ENCODE peak calls at places on chromosomes 11 and 22, in eight cellular contexts. One of them, this sample, is unnamed.
A peak's percentile ranks its signal among the peaks of the same experiment; 100 is the strongest.

GRCh38 chr11:121494355-121495099 is 41.8 kb upstream of the SORL1-AS1 start:
- DNase-seq in coronary artery: no peak
- DNase-seq in NCI-H1417: no peak
- DNase-seq in adipocyte: no peak
- DNase-seq in endothelial cell: no peak
- DNase-seq in T-helper 22 cell: no peak
- DNase-seq in cardiac fibroblast: no peak
- DNase-seq in mesendoderm: peak; percentile 39
- DNase-seq in this sample: no peak

GRCh38 chr11:75272391-75272790 is 31.8 kb downstream of the TPBGL start:
- DNase-seq in T-helper 22 cell: no peak
- DNase-seq in coronary artery: peak; percentile 41
- DNase-seq in NCI-H1417: no peak
- DNase-seq in mesendoderm: no peak
- DNase-seq in endothelial cell: no peak
- DNase-seq in cardiac fibroblast: no peak
- DNase-seq in adipocyte: no peak
- DNase-seq in this sample: no peak

GRCh38 chr22:25475554-25476022 is 88.9 kb upstream of the GRK3 start:
- DNase-seq in T-helper 22 cell: no peak
- DNase-seq in NCI-H1417: peak; percentile 89
- DNase-seq in mesendoderm: peak; percentile 46
- DNase-seq in cardiac fibroblast: peak; percentile 27
- DNase-seq in endothelial cell: no peak
- DNase-seq in adipocyte: peak; percentile 11
- DNase-seq in coronary artery: no peak
- DNase-seq in this sample: no peak

GRCh38 chr11:64268687-64269379 is 15.6 kb downstream of the BAD start:
- DNase-seq in adipocyte: peak; percentile 73
- DNase-seq in endothelial cell: no peak
- DNase-seq in mesendoderm: peak; percentile 95
- DNase-seq in cardiac fibroblast: peak; percentile 75
- DNase-seq in NCI-H1417: peak; percentile 63
- DNase-seq in T-helper 22 cell: no peak
- DNase-seq in coronary artery: peak; percentile 89
- DNase-seq in this sample: no peak

GRCh38 chr11:84865257-84865656 is 761.9 kb downstream of the DLG2 start:
- DNase-seq in cardiac fibroblast: peak; percentile 53
- DNase-seq in adipocyte: no peak
- DNase-seq in NCI-H1417: no peak
- DNase-seq in T-helper 22 cell: no peak
- DNase-seq in coronary artery: no peak
- DNase-seq in endothelial cell: no peak
- DNase-seq in mesendoderm: no peak
- DNase-seq in this sample: no peak

GRCh38 chr11:1295086-1295485 is 14.3 kb downstream of the TOLLIP start:
- DNase-seq in cardiac fibroblast: no peak
- DNase-seq in NCI-H1417: no peak
- DNase-seq in mesendoderm: no peak
- DNase-seq in coronary artery: no peak
- DNase-seq in T-helper 22 cell: no peak
- DNase-seq in adipocyte: no peak
- DNase-seq in endothelial cell: no peak
- DNase-seq in this sample: no peak

GRCh38 chr11:129374993-129375721 is 491 bp upstream of the BARX2 start:
- DNase-seq in endothelial cell: peak; percentile 43
- DNase-seq in cardiac fibroblast: peak; percentile 16
- DNase-seq in mesendoderm: peak; percentile 70
- DNase-seq in coronary artery: no peak
- DNase-seq in NCI-H1417: peak; percentile 77
- DNase-seq in T-helper 22 cell: no peak
- DNase-seq in adipocyte: no peak
- DNase-seq in this sample: no peak

GRCh38 chr11:17747131-17747955 is 12.8 kb downstream of the KCNC1 start:
- DNase-seq in mesendoderm: no peak
- DNase-seq in coronary artery: no peak
- DNase-seq in adipocyte: no peak
- DNase-seq in cardiac fibroblast: no peak
- DNase-seq in NCI-H1417: no peak
- DNase-seq in endothelial cell: no peak
- DNase-seq in T-helper 22 cell: no peak
- DNase-seq in this sample: no peak

GRCh38 chr11:131745405-131745804 is 375.0 kb downstream of the NTM start:
- DNase-seq in NCI-H1417: no peak
- DNase-seq in mesendoderm: no peak
- DNase-seq in endothelial cell: no peak
- DNase-seq in cardiac fibroblast: peak; percentile 93
- DNase-seq in adipocyte: peak; percentile 44
- DNase-seq in coronary artery: no peak
- DNase-seq in T-helper 22 cell: no peak
- DNase-seq in this sample: no peak

GRCh38 chr11:66491315-66491935 is 11.2 kb downstream of the DPP3 start:
- DNase-seq in adipocyte: peak; percentile 13
- DNase-seq in coronary artery: no peak
- DNase-seq in endothelial cell: peak; percentile 51
- DNase-seq in cardiac fibroblast: no peak
- DNase-seq in mesendoderm: peak; percentile 45
- DNase-seq in T-helper 22 cell: no peak
- DNase-seq in NCI-H1417: no peak
- DNase-seq in this sample: no peak

GRCh38 chr11:46361283-46362145 is 14.3 kb downstream of the DGKZ start:
- DNase-seq in cardiac fibroblast: peak; percentile 55
- DNase-seq in adipocyte: peak; percentile 18
- DNase-seq in endothelial cell: no peak
- DNase-seq in coronary artery: no peak
- DNase-seq in mesendoderm: no peak
- DNase-seq in T-helper 22 cell: peak; percentile 42
- DNase-seq in NCI-H1417: peak; percentile 89
- DNase-seq in this sample: no peak

GRCh38 chr22:50701428-50702154 is 29.0 kb downstream of the SHANK3 start:
- DNase-seq in NCI-H1417: no peak
- DNase-seq in mesendoderm: no peak
- DNase-seq in endothelial cell: no peak
- DNase-seq in adipocyte: no peak
- DNase-seq in T-helper 22 cell: no peak
- DNase-seq in cardiac fibroblast: no peak
- DNase-seq in coronary artery: no peak
- DNase-seq in this sample: no peak

GRCh38 chr11:110907629-110908028 is 195.4 kb upstream of the ARHGAP20 start:
- DNase-seq in coronary artery: no peak
- DNase-seq in adipocyte: peak; percentile 82
- DNase-seq in cardiac fibroblast: peak; percentile 94
- DNase-seq in T-helper 22 cell: no peak
- DNase-seq in mesendoderm: no peak
- DNase-seq in NCI-H1417: no peak
- DNase-seq in endothelial cell: no peak
- DNase-seq in this sample: peak; percentile 29

GRCh38 chr11:128910583-128910982 is 19.4 kb downstream of the KCNJ5 start:
- DNase-seq in T-helper 22 cell: no peak
- DNase-seq in coronary artery: no peak
- DNase-seq in cardiac fibroblast: no peak
- DNase-seq in endothelial cell: no peak
- DNase-seq in mesendoderm: no peak
- DNase-seq in NCI-H1417: no peak
- DNase-seq in adipocyte: no peak
- DNase-seq in this sample: no peak

GRCh38 chr11:119664063-119664572 is 64.9 kb downstream of the NECTIN1 start:
- DNase-seq in NCI-H1417: peak; percentile 88
- DNase-seq in cardiac fibroblast: no peak
- DNase-seq in coronary artery: no peak
- DNase-seq in mesendoderm: no peak
- DNase-seq in endothelial cell: no peak
- DNase-seq in adipocyte: no peak
- DNase-seq in T-helper 22 cell: no peak
- DNase-seq in this sample: no peak

GRCh38 chr22:50620861-50621490 is 7.0 kb downstream of the ARSA start:
- DNase-seq in cardiac fibroblast: no peak
- DNase-seq in adipocyte: no peak
- DNase-seq in coronary artery: no peak
- DNase-seq in NCI-H1417: peak; percentile 59
- DNase-seq in T-helper 22 cell: peak; percentile 64
- DNase-seq in mesendoderm: no peak
- DNase-seq in endothelial cell: no peak
- DNase-seq in this sample: no peak

GRCh38 chr11:69105431-69106123 is 50.2 kb upstream of the SMIM38 start:
- DNase-seq in coronary artery: no peak
- DNase-seq in cardiac fibroblast: no peak
- DNase-seq in T-helper 22 cell: no peak
- DNase-seq in NCI-H1417: no peak
- DNase-seq in adipocyte: no peak
- DNase-seq in endothelial cell: no peak
- DNase-seq in mesendoderm: no peak
- DNase-seq in this sample: no peak

GRCh38 chr11:14894657-14895598 is 2.9 kb upstream of the CYP2R1 start:
- DNase-seq in endothelial cell: no peak
- DNase-seq in coronary artery: no peak
- DNase-seq in adipocyte: peak; percentile 67
- DNase-seq in cardiac fibroblast: peak; percentile 87
- DNase-seq in T-helper 22 cell: no peak
- DNase-seq in mesendoderm: peak; percentile 66
- DNase-seq in NCI-H1417: no peak
- DNase-seq in this sample: no peak

GRCh38 chr22:20904008-20904979 is 12.9 kb upstream of the CRKL start:
- DNase-seq in adipocyte: peak; percentile 97
- DNase-seq in cardiac fibroblast: peak; percentile 99
- DNase-seq in NCI-H1417: no peak
- DNase-seq in coronary artery: no peak
- DNase-seq in endothelial cell: no peak
- DNase-seq in T-helper 22 cell: no peak
- DNase-seq in mesendoderm: no peak
- DNase-seq in this sample: no peak

GRCh38 chr22:24391836-24392217 is 35.6 kb upstream of the ADORA2A start:
- DNase-seq in coronary artery: no peak
- DNase-seq in endothelial cell: no peak
- DNase-seq in mesendoderm: no peak
- DNase-seq in T-helper 22 cell: no peak
- DNase-seq in cardiac fibroblast: peak; percentile 86
- DNase-seq in adipocyte: peak; percentile 61
- DNase-seq in NCI-H1417: no peak
- DNase-seq in this sample: no peak

GRCh38 chr11:72228844-72229231 is 4.3 kb downstream of the INPPL1 start:
- DNase-seq in NCI-H1417: no peak
- DNase-seq in endothelial cell: no peak
- DNase-seq in adipocyte: no peak
- DNase-seq in cardiac fibroblast: no peak
- DNase-seq in T-helper 22 cell: no peak
- DNase-seq in coronary artery: no peak
- DNase-seq in mesendoderm: no peak
- DNase-seq in this sample: no peak

GRCh38 chr11:130827697-130828377 is 88.4 kb downstream of the SNX19 start:
- DNase-seq in NCI-H1417: peak; percentile 19
- DNase-seq in adipocyte: peak; percentile 92
- DNase-seq in mesendoderm: peak; percentile 96
- DNase-seq in cardiac fibroblast: peak; percentile 91
- DNase-seq in endothelial cell: peak; percentile 54
- DNase-seq in coronary artery: peak; percentile 85
- DNase-seq in T-helper 22 cell: no peak
- DNase-seq in this sample: no peak

GRCh38 chr22:37971475-37972434 is 12.6 kb downstream of the SOX10 start:
- DNase-seq in coronary artery: no peak
- DNase-seq in cardiac fibroblast: no peak
- DNase-seq in adipocyte: no peak
- DNase-seq in T-helper 22 cell: no peak
- DNase-seq in endothelial cell: no peak
- DNase-seq in NCI-H1417: peak; percentile 46
- DNase-seq in mesendoderm: peak; percentile 59
- DNase-seq in this sample: no peak

GRCh38 chr22:28171135-28171534 is 252.1 kb upstream of the PITPNB start:
- DNase-seq in T-helper 22 cell: no peak
- DNase-seq in adipocyte: no peak
- DNase-seq in endothelial cell: no peak
- DNase-seq in mesendoderm: no peak
- DNase-seq in NCI-H1417: no peak
- DNase-seq in coronary artery: no peak
- DNase-seq in cardiac fibroblast: peak; percentile 68
- DNase-seq in this sample: no peak

GRCh38 chr11:115578275-115578674 is 74.1 kb upstream of the CADM1 start:
- DNase-seq in coronary artery: peak; percentile 35
- DNase-seq in NCI-H1417: no peak
- DNase-seq in mesendoderm: no peak
- DNase-seq in T-helper 22 cell: no peak
- DNase-seq in adipocyte: no peak
- DNase-seq in cardiac fibroblast: no peak
- DNase-seq in endothelial cell: no peak
- DNase-seq in this sample: no peak

GRCh38 chr11:57167125-57167839 is 14.5 kb upstream of the LRRC55 start:
- DNase-seq in NCI-H1417: no peak
- DNase-seq in mesendoderm: no peak
- DNase-seq in endothelial cell: no peak
- DNase-seq in T-helper 22 cell: no peak
- DNase-seq in adipocyte: no peak
- DNase-seq in coronary artery: no peak
- DNase-seq in cardiac fibroblast: no peak
- DNase-seq in this sample: no peak

This sample was measured in esophagus muscularis mucosa.